ENCODE peak calls at places on chromosomes 2 and 18, in seven cellular contexts. R is neural crest cell, G is choroid plexus epithelial cell, V is prostate gland, P is AG10803, L is BJ, S is WTC11. C is an unnamed sample.

GRCh38 chr2:199144546-199144945 is 313.2 kb downstream of the SATB2 start:
- DNase-seq in R (no peak), G (no peak), V (no peak), P (no peak), L (no peak), S (no peak), C (no peak)

GRCh38 chr2:172376505-172377125 is 50.8 kb upstream of the ITGA6 start:
- DNase-seq in R (no peak), G (no peak), V (no peak), P (no peak), L (no peak), S (no peak), C (no peak)

GRCh38 chr2:130936451-130936850 is 99.7 kb downstream of the ARHGEF4 start:
- DNase-seq in R (no peak), G (no peak), V (no peak), P (no peak), L (no peak), S (no peak), C (no peak)

GRCh38 chr2:1940660-1941059 is 196.3 kb upstream of the PXDN start:
- DNase-seq in R (no peak), G (peak; percentile 61), V (no peak), P (peak; percentile 4), L (no peak), S (no peak), C (no peak)

GRCh38 chr2:23669413-23670244 is 257.3 kb downstream of the ATAD2B start:
- DNase-seq in R (no peak), G (peak; percentile 56), V (peak; percentile 95), P (peak; percentile 18), L (no peak), S (no peak), C (no peak)

GRCh38 chr2:42967959-42968674 is 175.7 kb upstream of the HAAO start:
- DNase-seq in R (no peak), G (peak; percentile 84), V (no peak), P (peak; percentile 93), L (peak; percentile 82), S (no peak), C (peak; percentile 85)

GRCh38 chr18:36187138-36187825 is at the start of gene MOCOS:
- DNase-seq in R (peak; percentile 72), G (peak; percentile 50), V (peak; percentile 72), P (peak; percentile 58), L (no peak), S (peak; percentile 86), C (peak; percentile 32)

GRCh38 chr2:112243233-112243632 is 11.6 kb downstream of the ZC3H8 start:
- DNase-seq in R (no peak), G (no peak), V (no peak), P (no peak), L (no peak), S (no peak), C (no peak)

GRCh38 chr2:60356346-60356745 is 197.1 kb downstream of the BCL11A start:
- DNase-seq in R (no peak), G (no peak), V (no peak), P (no peak), L (no peak), S (no peak), C (no peak)

GRCh38 chr18:987325-988186 is 82.9 kb downstream of the ADCYAP1 start:
- DNase-seq in R (no peak), G (peak; percentile 76), V (no peak), P (peak; percentile 78), L (peak; percentile 52), S (no peak), C (no peak)

GRCh38 chr18:433960-434359 is 66.5 kb downstream of the COLEC12 start:
- DNase-seq in R (no peak), G (no peak), V (no peak), P (no peak), L (no peak), S (no peak), C (no peak)

GRCh38 chr2:9206991-9207640 is 504 bp downstream of the ASAP2 start:
- DNase-seq in R (peak; percentile 29), G (peak; percentile 35), V (peak; percentile 22), P (peak; percentile 34), L (no peak), S (peak; percentile 47), C (no peak)

GRCh38 chr2:192559541-192560126 is 364.9 kb upstream of the TMEFF2 start:
- DNase-seq in R (no peak), G (no peak), V (peak; percentile 15), P (no peak), L (no peak), S (no peak), C (no peak)

GRCh38 chr2:222281495-222281894 is 17.3 kb downstream of the PAX3 start:
- DNase-seq in R (no peak), G (no peak), V (no peak), P (peak; percentile 32), L (no peak), S (no peak), C (peak; percentile 54)

GRCh38 chr2:99926986-99927385 is 215.4 kb downstream of the AFF3 start:
- DNase-seq in R (no peak), G (peak; percentile 9), V (no peak), P (peak; percentile 35), L (peak; percentile 17), S (no peak), C (peak; percentile 13)

GRCh38 chr2:84963323-84963691 is 7.7 kb upstream of the KCMF1 start:
- DNase-seq in R (no peak), G (no peak), V (no peak), P (no peak), L (no peak), S (no peak), C (no peak)

GRCh38 chr2:128396500-128396891 is 77.8 kb upstream of the HS6ST1 start:
- DNase-seq in R (peak; percentile 50), G (peak; percentile 42), V (no peak), P (no peak), L (no peak), S (peak; percentile 60), C (no peak)

GRCh38 chr18:11983592-11983991 is 2.3 kb downstream of the IMPA2 start:
- DNase-seq in R (peak; percentile 20), G (no peak), V (no peak), P (no peak), L (no peak), S (peak; percentile 63), C (no peak)

GRCh38 chr2:67366832-67367412 is 30.2 kb upstream of the ETAA1 start:
- DNase-seq in R (no peak), G (no peak), V (no peak), P (no peak), L (no peak), S (no peak), C (no peak)

GRCh38 chr2:26054598-26055348 is 20.9 kb downstream of the RAB10 start:
- DNase-seq in R (no peak), G (no peak), V (no peak), P (no peak), L (no peak), S (no peak), C (no peak)

GRCh38 chr2:4381773-4382172 is 678.4 kb downstream of the DCDC2C start:
- DNase-seq in R (no peak), G (no peak), V (no peak), P (no peak), L (no peak), S (no peak), C (no peak)

GRCh38 chr18:75405341-75405740 is 22.2 kb downstream of the SMIM21 start:
- DNase-seq in R (no peak), G (no peak), V (no peak), P (peak; percentile 42), L (no peak), S (no peak), C (peak; percentile 34)

GRCh38 chr2:158099716-158100115 is 2.0 kb upstream of the UPP2 start:
- DNase-seq in R (no peak), G (peak; percentile 39), V (no peak), P (peak; percentile 9), L (no peak), S (no peak), C (no peak)

GRCh38 chr2:169080250-169081035 is 11.1 kb downstream of the DHRS9 start:
- DNase-seq in R (no peak), G (no peak), V (no peak), P (no peak), L (no peak), S (no peak), C (no peak)

GRCh38 chr2:12501469-12502147 is 215.1 kb upstream of the TRIB2 start:
- DNase-seq in R (no peak), G (peak; percentile 40), V (no peak), P (no peak), L (no peak), S (no peak), C (no peak)

GRCh38 chr18:62264984-62265383 is 60.1 kb upstream of the TNFRSF11A start:
- DNase-seq in R (no peak), G (no peak), V (no peak), P (no peak), L (no peak), S (no peak), C (no peak)

GRCh38 chr2:226215902-226216503 is 583.6 kb downstream of the IRS1 start:
- DNase-seq in R (peak; percentile 75), G (peak; percentile 78), V (peak; percentile 57), P (peak; percentile 45), L (no peak), S (peak; percentile 83), C (peak; percentile 15)
- TF ChIP-seq CTCF in R (peak; percentile 75), G (peak; percentile 88), V (peak; percentile 47), P (peak; percentile 72), L (peak; percentile 68), S (peak; percentile 88), C (peak; percentile 84)

GRCh38 chr2:38076250-38076709 is 329 bp upstream of the CYP1B1 start:
- DNase-seq in R (peak; percentile 40), G (peak; percentile 94), V (peak; percentile 75), P (peak; percentile 91), L (no peak), S (peak; percentile 83), C (peak; percentile 25)
- TF ChIP-seq CTCF in R (peak; percentile 70), G (peak; percentile 36), V (peak; percentile 59), P (peak; percentile 46), L (no peak), S (no peak), C (no peak)

GRCh38 chr2:19667085-19667484 is 234.7 kb downstream of the TTC32 start:
- DNase-seq in R (no peak), G (peak; percentile 75), V (no peak), P (peak; percentile 54), L (no peak), S (no peak), C (peak; percentile 38)
- TF ChIP-seq CTCF in R (peak; percentile 39), G (peak; percentile 53), V (no peak), P (peak; percentile 56), L (peak; percentile 40), S (no peak), C (peak; percentile 67)

GRCh38 chr18:39620551-39621168 is 2055.1 kb upstream of the CELF4 start:
- DNase-seq in R (no peak), G (peak; percentile 20), V (no peak), P (no peak), L (no peak), S (no peak), C (no peak)

GRCh38 chr18:39627936-39628335 is 2062.3 kb upstream of the CELF4 start:
- DNase-seq in R (no peak), G (peak; percentile 59), V (no peak), P (no peak), L (no peak), S (no peak), C (no peak)

GRCh38 chr18:39622431-39622830 is 2056.8 kb upstream of the CELF4 start:
- DNase-seq in R (no peak), G (peak; percentile 52), V (no peak), P (no peak), L (no peak), S (no peak), C (no peak)

DNA sequence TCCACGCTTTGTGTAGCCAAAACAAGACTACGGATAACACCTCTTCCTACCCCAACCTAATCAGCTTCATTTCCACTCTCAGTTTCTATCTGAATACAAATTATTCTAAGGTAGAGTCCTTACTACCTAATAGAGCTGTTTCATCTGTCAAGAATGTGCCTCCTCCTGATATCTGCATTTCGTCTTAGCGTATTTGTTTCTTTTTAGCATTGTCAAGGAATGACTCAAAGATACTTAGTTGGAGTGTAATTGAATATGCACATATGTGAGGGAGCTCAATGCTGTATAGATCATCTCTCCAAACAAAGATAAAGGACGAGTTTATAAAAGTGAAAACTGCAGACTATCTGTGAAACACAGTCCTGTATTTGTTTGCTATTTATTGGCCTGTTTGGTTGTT is 2059.3 kb upstream of the CELF4 start:
- DNase-seq in R (no peak), G (peak; percentile 86), V (no peak), P (no peak), L (no peak), S (no peak), C (peak; percentile 53)
- TF ChIP-seq CTCF in R (no peak), G (no peak), V (no peak), P (no peak), L (no peak), S (no peak), C (no peak)

C was measured in HFFc6.